ENCODE peak calls at places on chromosomes 11 and 22, in six cellular contexts. One of them, this sample, is unnamed.
A peak's percentile ranks its signal among the peaks of the same experiment; 100 is the strongest.

GRCh38 chr11:3115321-3115720 is 49.8 kb downstream of the OSBPL5 start:
- DNase-seq in heart left ventricle: no peak
- DNase-seq in cardiac muscle cell: no peak
- DNase-seq in nephron progenitor cell: no peak
- DNase-seq in fibroblast of lung: peak; percentile 62
- DNase-seq in H9: no peak
- DNase-seq in this sample: no peak

GRCh38 chr22:43343262-43343988 is at the start of gene SCUBE1:
- DNase-seq in H9: peak; percentile 84
- DNase-seq in cardiac muscle cell: peak; percentile 41
- DNase-seq in nephron progenitor cell: peak; percentile 86
- DNase-seq in heart left ventricle: peak; percentile 56
- DNase-seq in fibroblast of lung: no peak
- DNase-seq in this sample: peak; percentile 85

GRCh38 chr22:36103891-36104290 is 56.7 kb downstream of the APOL3 start:
- DNase-seq in fibroblast of lung: no peak
- DNase-seq in H9: no peak
- DNase-seq in cardiac muscle cell: no peak
- DNase-seq in nephron progenitor cell: no peak
- DNase-seq in heart left ventricle: no peak
- DNase-seq in this sample: no peak

GRCh38 chr11:115699733-115700132 is 195.5 kb upstream of the CADM1 start:
- DNase-seq in fibroblast of lung: peak; percentile 25
- DNase-seq in heart left ventricle: peak; percentile 49
- DNase-seq in H9: no peak
- DNase-seq in cardiac muscle cell: peak; percentile 4
- DNase-seq in nephron progenitor cell: no peak
- DNase-seq in this sample: no peak

GRCh38 chr22:49693416-49693815 is 134.3 kb downstream of the BRD1 start:
- DNase-seq in cardiac muscle cell: no peak
- DNase-seq in H9: no peak
- DNase-seq in fibroblast of lung: no peak
- DNase-seq in nephron progenitor cell: no peak
- DNase-seq in heart left ventricle: no peak
- DNase-seq in this sample: no peak

GRCh38 chr11:113241190-113242051 is 73.0 kb upstream of the TTC12 start:
- DNase-seq in fibroblast of lung: peak; percentile 61
- DNase-seq in heart left ventricle: no peak
- DNase-seq in nephron progenitor cell: no peak
- DNase-seq in H9: no peak
- DNase-seq in cardiac muscle cell: peak; percentile 24
- DNase-seq in this sample: no peak

GRCh38 chr11:86484795-86485166 is 110.1 kb downstream of the CCDC81 start:
- DNase-seq in nephron progenitor cell: no peak
- DNase-seq in cardiac muscle cell: no peak
- DNase-seq in fibroblast of lung: no peak
- DNase-seq in heart left ventricle: no peak
- DNase-seq in H9: no peak
- DNase-seq in this sample: no peak

GRCh38 chr11:67389477-67389876 is 2.3 kb upstream of the RAD9A start:
- DNase-seq in heart left ventricle: no peak
- DNase-seq in nephron progenitor cell: peak; percentile 74
- DNase-seq in H9: peak; percentile 79
- DNase-seq in fibroblast of lung: no peak
- DNase-seq in cardiac muscle cell: no peak
- DNase-seq in this sample: no peak

GRCh38 chr11:70768346-70769095 is 370.2 kb downstream of the CTTN start:
- DNase-seq in fibroblast of lung: no peak
- DNase-seq in nephron progenitor cell: no peak
- DNase-seq in cardiac muscle cell: no peak
- DNase-seq in heart left ventricle: no peak
- DNase-seq in H9: no peak
- DNase-seq in this sample: no peak

GRCh38 chr11:45921561-45922424 is 663 bp upstream of the LARGE2 start:
- DNase-seq in nephron progenitor cell: peak; percentile 68
- DNase-seq in fibroblast of lung: no peak
- DNase-seq in cardiac muscle cell: no peak
- DNase-seq in heart left ventricle: no peak
- DNase-seq in H9: peak; percentile 98
- DNase-seq in this sample: peak; percentile 91

GRCh38 chr11:14764899-14765527 is 121.4 kb downstream of the PDE3B start:
- DNase-seq in fibroblast of lung: peak; percentile 28
- DNase-seq in heart left ventricle: no peak
- DNase-seq in nephron progenitor cell: no peak
- DNase-seq in H9: no peak
- DNase-seq in cardiac muscle cell: peak; percentile 95
- DNase-seq in this sample: no peak

GRCh38 chr22:35987487-35987886 is 41.1 kb downstream of the RBFOX2 start:
- DNase-seq in fibroblast of lung: peak; percentile 61
- DNase-seq in H9: no peak
- DNase-seq in heart left ventricle: no peak
- DNase-seq in cardiac muscle cell: peak; percentile 36
- DNase-seq in nephron progenitor cell: no peak
- DNase-seq in this sample: no peak

GRCh38 chr11:110712643-110713468 is 619 bp upstream of the ARHGAP20 start:
- DNase-seq in fibroblast of lung: peak; percentile 75
- DNase-seq in cardiac muscle cell: peak; percentile 74
- DNase-seq in H9: peak; percentile 28
- DNase-seq in nephron progenitor cell: peak; percentile 7
- DNase-seq in heart left ventricle: peak; percentile 13
- DNase-seq in this sample: peak; percentile 59

GRCh38 chr22:44409691-44410316 is 88.2 kb downstream of the RTL6 start:
- DNase-seq in heart left ventricle: no peak
- DNase-seq in cardiac muscle cell: no peak
- DNase-seq in H9: peak; percentile 25
- DNase-seq in fibroblast of lung: no peak
- DNase-seq in nephron progenitor cell: no peak
- DNase-seq in this sample: peak; percentile 42

GRCh38 chr11:102172127-102172848 is 62.0 kb downstream of the YAP1 start:
- DNase-seq in heart left ventricle: no peak
- DNase-seq in cardiac muscle cell: peak; percentile 76
- DNase-seq in fibroblast of lung: peak; percentile 80
- DNase-seq in H9: no peak
- DNase-seq in nephron progenitor cell: no peak
- DNase-seq in this sample: no peak

GRCh38 chr11:2210366-2211112 is 38.9 kb upstream of the TH start:
- DNase-seq in nephron progenitor cell: no peak
- DNase-seq in H9: peak; percentile 21
- DNase-seq in fibroblast of lung: no peak
- DNase-seq in cardiac muscle cell: no peak
- DNase-seq in heart left ventricle: peak; percentile 11
- DNase-seq in this sample: peak; percentile 53

GRCh38 chr11:71255323-71255722 is 2.9 kb upstream of the SHANK2 start:
- DNase-seq in cardiac muscle cell: no peak
- DNase-seq in fibroblast of lung: no peak
- DNase-seq in H9: no peak
- DNase-seq in nephron progenitor cell: no peak
- DNase-seq in heart left ventricle: no peak
- DNase-seq in this sample: peak; percentile 73

GRCh38 chr22:30304495-30305244 is 15.4 kb upstream of the CASTOR1 start:
- DNase-seq in nephron progenitor cell: no peak
- DNase-seq in H9: no peak
- DNase-seq in fibroblast of lung: no peak
- DNase-seq in heart left ventricle: no peak
- DNase-seq in cardiac muscle cell: no peak
- DNase-seq in this sample: peak; percentile 70

GRCh38 chr11:26994579-26995210 is 783 bp downstream of the FIBIN start:
- DNase-seq in H9: peak; percentile 39
- DNase-seq in fibroblast of lung: no peak
- DNase-seq in heart left ventricle: no peak
- DNase-seq in nephron progenitor cell: no peak
- DNase-seq in cardiac muscle cell: peak; percentile 25
- DNase-seq in this sample: peak; percentile 56

GRCh38 chr22:45341503-45341902 is 31.8 kb downstream of the FAM118A start:
- DNase-seq in H9: no peak
- DNase-seq in fibroblast of lung: no peak
- DNase-seq in nephron progenitor cell: peak; percentile 12
- DNase-seq in cardiac muscle cell: no peak
- DNase-seq in heart left ventricle: no peak
- DNase-seq in this sample: no peak

GRCh38 chr11:83408946-83409345 is 122.8 kb upstream of the CCDC90B start:
- DNase-seq in fibroblast of lung: no peak
- DNase-seq in cardiac muscle cell: no peak
- DNase-seq in heart left ventricle: no peak
- DNase-seq in nephron progenitor cell: no peak
- DNase-seq in H9: no peak
- DNase-seq in this sample: no peak

GRCh38 chr11:83409476-83409875 is 123.3 kb upstream of the CCDC90B start:
- DNase-seq in H9: no peak
- DNase-seq in heart left ventricle: no peak
- DNase-seq in nephron progenitor cell: no peak
- DNase-seq in cardiac muscle cell: no peak
- DNase-seq in fibroblast of lung: no peak
- DNase-seq in this sample: no peak

GRCh38 chr11:83409891-83410290 is 123.7 kb upstream of the CCDC90B start:
- DNase-seq in cardiac muscle cell: no peak
- DNase-seq in heart left ventricle: peak; percentile 25
- DNase-seq in H9: no peak
- DNase-seq in fibroblast of lung: no peak
- DNase-seq in nephron progenitor cell: no peak
- DNase-seq in this sample: no peak

DNA sequence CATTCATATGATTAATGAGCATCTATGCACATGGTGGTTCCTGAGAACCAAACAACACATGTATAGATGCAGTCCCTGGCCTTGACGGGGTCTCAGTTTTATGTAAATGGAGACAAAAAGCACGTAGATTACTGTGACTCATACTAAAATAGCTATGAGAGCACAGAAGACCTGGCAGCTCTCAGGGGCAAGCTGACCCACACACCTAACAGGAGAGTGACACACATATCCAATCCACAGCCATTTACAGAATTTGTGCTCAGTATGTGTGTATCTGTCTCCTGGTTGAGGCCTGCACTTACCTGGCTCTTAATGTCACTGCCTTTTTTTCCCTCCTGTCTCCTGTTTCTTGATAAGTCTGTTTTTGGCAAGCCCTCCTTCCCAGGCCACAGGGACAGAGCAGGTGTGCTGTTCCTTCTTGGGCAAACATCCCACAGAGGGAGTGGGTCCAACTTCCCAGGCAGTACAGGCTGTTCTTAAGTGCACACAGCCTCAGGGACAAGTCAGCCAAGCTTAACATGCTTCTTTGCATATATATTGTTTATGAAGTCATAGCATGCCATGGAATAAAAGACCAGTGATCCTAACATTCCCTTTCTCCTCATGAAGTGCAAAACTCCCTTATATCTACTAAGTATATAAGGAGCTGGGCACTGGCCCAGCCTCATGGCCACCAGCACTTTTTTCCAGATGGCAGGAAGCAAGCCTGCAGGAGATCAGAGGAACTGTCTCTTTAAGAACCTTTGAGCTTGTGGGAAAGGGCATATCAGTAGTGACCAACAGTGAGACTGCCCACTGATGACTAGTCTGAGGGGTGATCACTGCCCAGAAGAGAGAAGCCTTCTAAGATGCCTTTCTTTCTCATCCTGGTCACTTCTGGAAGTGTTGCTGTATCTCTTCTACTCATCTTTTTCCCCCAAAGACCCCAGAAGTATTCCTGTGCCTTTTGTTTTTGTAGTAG is 124.7 kb upstream of the CCDC90B start:
- DNase-seq in fibroblast of lung: no peak
- DNase-seq in nephron progenitor cell: no peak
- DNase-seq in heart left ventricle: no peak
- DNase-seq in H9: no peak
- DNase-seq in cardiac muscle cell: no peak
- DNase-seq in this sample: no peak
- TF ChIP-seq CTCF in fibroblast of lung: no peak
- TF ChIP-seq CTCF in nephron progenitor cell: no peak
- TF ChIP-seq CTCF in heart left ventricle: no peak
- TF ChIP-seq CTCF in H9: no peak
- TF ChIP-seq CTCF in cardiac muscle cell: no peak
- TF ChIP-seq CTCF in this sample: no peak

GRCh38 chr11:13320688-13321087 is 43.1 kb downstream of the BMAL1 start:
- DNase-seq in cardiac muscle cell: no peak
- DNase-seq in heart left ventricle: no peak
- DNase-seq in nephron progenitor cell: no peak
- DNase-seq in fibroblast of lung: no peak
- DNase-seq in H9: no peak
- DNase-seq in this sample: no peak
- TF ChIP-seq CTCF in cardiac muscle cell: no peak
- TF ChIP-seq CTCF in heart left ventricle: no peak
- TF ChIP-seq CTCF in nephron progenitor cell: no peak
- TF ChIP-seq CTCF in fibroblast of lung: no peak
- TF ChIP-seq CTCF in H9: no peak
- TF ChIP-seq CTCF in this sample: no peak

GRCh38 chr11:63020671-63021255 is 5.1 kb upstream of the SLC22A8 start:
- DNase-seq in heart left ventricle: no peak
- DNase-seq in cardiac muscle cell: no peak
- DNase-seq in H9: peak; percentile 85
- DNase-seq in fibroblast of lung: no peak
- DNase-seq in nephron progenitor cell: peak; percentile 31
- DNase-seq in this sample: no peak
- TF ChIP-seq CTCF in heart left ventricle: peak; percentile 2
- TF ChIP-seq CTCF in cardiac muscle cell: peak; percentile 48
- TF ChIP-seq CTCF in H9: peak; percentile 90
- TF ChIP-seq CTCF in fibroblast of lung: peak; percentile 14
- TF ChIP-seq CTCF in nephron progenitor cell: peak; percentile 52
- TF ChIP-seq CTCF in this sample: peak; percentile 27

DNA sequence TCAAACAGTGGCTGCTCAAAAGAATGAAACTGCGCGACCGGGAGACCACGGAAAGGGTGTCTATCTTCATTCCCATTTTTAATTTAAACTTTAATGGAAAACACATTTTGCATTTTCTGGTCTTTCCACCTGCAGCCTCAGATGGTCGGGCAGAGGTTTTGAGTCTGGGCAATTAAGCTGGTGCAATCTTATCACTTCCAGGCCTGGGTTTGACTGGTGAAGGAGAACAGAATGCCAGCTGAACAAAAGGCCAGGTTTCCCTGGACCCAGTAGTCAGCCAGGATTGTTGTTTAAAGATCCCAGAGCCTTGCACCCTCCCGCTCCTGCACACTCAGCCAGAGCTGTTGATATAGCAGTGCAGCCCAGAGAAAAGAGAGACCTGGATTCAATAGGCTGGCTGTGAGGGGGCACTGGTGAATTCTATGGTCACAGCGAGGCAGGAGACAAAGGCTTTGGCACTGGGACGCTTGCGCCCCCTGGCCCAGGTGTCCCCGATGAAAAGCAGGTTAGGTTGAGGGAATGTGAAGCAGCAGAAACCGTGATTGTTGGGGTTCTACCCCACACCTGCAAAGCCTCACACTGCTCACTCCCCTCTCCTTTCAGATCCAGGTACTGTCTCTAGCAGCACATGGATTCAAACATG is 83.6 kb downstream of the FLI1 start:
- DNase-seq in heart left ventricle: no peak
- DNase-seq in nephron progenitor cell: no peak
- DNase-seq in cardiac muscle cell: no peak
- DNase-seq in fibroblast of lung: no peak
- DNase-seq in H9: peak; percentile 64
- DNase-seq in this sample: no peak
- TF ChIP-seq CTCF in heart left ventricle: no peak
- TF ChIP-seq CTCF in nephron progenitor cell: no peak
- TF ChIP-seq CTCF in cardiac muscle cell: no peak
- TF ChIP-seq CTCF in fibroblast of lung: no peak
- TF ChIP-seq CTCF in H9: no peak
- TF ChIP-seq CTCF in this sample: no peak

DNA sequence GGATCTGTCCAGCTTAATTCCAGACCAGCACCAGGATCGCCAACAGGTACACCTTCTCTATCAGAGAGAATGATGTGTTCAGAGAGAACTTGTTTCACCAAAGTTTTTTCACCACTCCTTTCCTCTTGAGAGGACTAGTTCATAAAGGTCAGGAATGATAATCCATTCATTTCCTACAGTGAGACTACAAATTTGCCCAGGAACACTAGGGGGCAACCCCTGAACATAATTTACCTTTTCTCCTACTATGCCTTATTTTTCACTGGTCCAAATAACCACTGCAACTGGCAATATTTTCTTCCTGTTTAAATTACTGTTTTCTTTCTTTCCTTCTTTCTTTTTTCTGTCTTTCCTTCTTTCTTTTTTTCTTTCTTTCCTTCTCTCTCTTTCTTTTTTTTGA is 22.5 kb downstream of the CAVIN3 start:
- DNase-seq in heart left ventricle: no peak
- DNase-seq in cardiac muscle cell: no peak
- DNase-seq in nephron progenitor cell: no peak
- DNase-seq in H9: no peak
- DNase-seq in fibroblast of lung: peak; percentile 32
- DNase-seq in this sample: no peak
- TF ChIP-seq CTCF in heart left ventricle: peak; percentile 53
- TF ChIP-seq CTCF in cardiac muscle cell: peak; percentile 43
- TF ChIP-seq CTCF in nephron progenitor cell: peak; percentile 33
- TF ChIP-seq CTCF in H9: peak; percentile 43
- TF ChIP-seq CTCF in fibroblast of lung: peak; percentile 39
- TF ChIP-seq CTCF in this sample: peak; percentile 48